ENCODE peak calls at places on chromosome X, in six cellular contexts. N is astrocyte; Z is upper lobe of right lung; G is CD8-positive, alpha-beta memory T cell; I is AG04450; M is A549. X is an unnamed sample. For H3K9me3, the result is how much of the 10 kb centered on the place peaks cover.

GRCh38 chrX:36087366-36087765 is 167.8 kb downstream of the CFAP47 start:
- DNase-seq in N (no peak), Z (no peak), G (no peak), I (no peak), M (no peak), X (no peak)

GRCh38 chrX:43949669-43950068 is 23.5 kb downstream of the NDP start:
- DNase-seq in N (no peak), Z (peak), G (peak), I (no peak), M (peak), X (no peak)

GRCh38 chrX:67612231-67612630 is 68.4 kb downstream of the AR start:
- DNase-seq in N (peak), Z (no peak), G (no peak), I (peak), M (peak), X (no peak)

GRCh38 chrX:14697453-14697852 is 168.1 kb downstream of the GLRA2 start:
- DNase-seq in N (no peak), Z (no peak), G (no peak), I (no peak), M (peak), X (no peak)

GRCh38 chrX:22040184-22040583 is 8.1 kb downstream of the PHEX start:
- DNase-seq in N (no peak), Z (no peak), G (no peak), I (no peak), M (no peak), X (no peak)

GRCh38 chrX:151370906-151371305 is 26.1 kb upstream of the VMA21 start:
- DNase-seq in N (no peak), Z (peak), G (no peak), I (no peak), M (peak), X (no peak)

GRCh38 chrX:46637937-46638336 is 64.4 kb downstream of the CHST7 start:
- DNase-seq in N (peak), Z (no peak), G (no peak), I (no peak), M (no peak), X (no peak)

GRCh38 chrX:65688403-65688881 is 21.0 kb downstream of the MSN start:
- DNase-seq in N (peak), Z (no peak), G (no peak), I (no peak), M (no peak), X (no peak)

GRCh38 chrX:10001496-10001895 is 34.3 kb downstream of the CLDN34 start:
- DNase-seq in N (peak), Z (no peak), G (no peak), I (no peak), M (no peak), X (no peak)

GRCh38 chrX:15529165-15529564 is 28.6 kb downstream of the BMX start:
- DNase-seq in N (no peak), Z (no peak), G (no peak), I (no peak), M (no peak), X (no peak)

GRCh38 chrX:331145-331771 is 12.7 kb upstream of the GTPBP6 start:
- DNase-seq in N (no peak), Z (peak), G (no peak), I (no peak), M (no peak), X (no peak)

GRCh38 chrX:41499984-41500383 is 52.8 kb downstream of the NYX start:
- DNase-seq in N (no peak), Z (no peak), G (no peak), I (no peak), M (no peak), X (no peak)

GRCh38 chrX:111779582-111779981 is 96.4 kb upstream of the TRPC5OS start:
- DNase-seq in N (no peak), Z (no peak), G (no peak), I (no peak), M (peak), X (no peak)

GRCh38 chrX:17654116-17654515 is 83.2 kb upstream of the SCML1 start:
- DNase-seq in N (no peak), Z (no peak), G (peak), I (no peak), M (no peak), X (no peak)

GRCh38 chrX:155216940-155217450 is 735 bp downstream of the VBP1 start:
- DNase-seq in N (peak), Z (no peak), G (no peak), I (no peak), M (no peak), X (no peak)

GRCh38 chrX:19040373-19040772 is 56.5 kb upstream of the PHKA2 start:
- DNase-seq in N (no peak), Z (no peak), G (no peak), I (no peak), M (no peak), X (no peak)

GRCh38 chrX:131621650-131622049 is 77.8 kb downstream of the OR13H1 start:
- DNase-seq in N (peak), Z (no peak), G (no peak), I (no peak), M (no peak), X (no peak)

GRCh38 chrX:153485396-153486080 is 9.2 kb upstream of the BGN start:
- DNase-seq in N (no peak), Z (no peak), G (no peak), I (no peak), M (no peak), X (no peak)

GRCh38 chrX:30220646-30221045 is 5.3 kb downstream of the MAGEB2 start:
- DNase-seq in N (no peak), Z (no peak), G (no peak), I (no peak), M (no peak), X (no peak)

GRCh38 chrX:147476008-147476407 is 435.7 kb upstream of the FMR1 start:
- DNase-seq in N (no peak), Z (no peak), G (no peak), I (no peak), M (peak), X (no peak)

GRCh38 chrX:31272472-31272775 is 200.6 kb upstream of the FTHL17 start:
- DNase-seq in N (no peak), Z (no peak), G (no peak), I (no peak), M (no peak), X (no peak)

GRCh38 chrX:1727531-1728027 is 112.7 kb downstream of the ASMT start:
- DNase-seq in N (peak), Z (no peak), G (no peak), I (no peak), M (peak), X (no peak)

GRCh38 chrX:79728421-79728820 is 286.1 kb upstream of the TBX22 start:
- DNase-seq in N (no peak), Z (no peak), G (no peak), I (no peak), M (no peak), X (no peak)

GRCh38 chrX:44020693-44021092 is 47.5 kb upstream of the NDP start:
- DNase-seq in N (no peak), Z (no peak), G (no peak), I (no peak), M (no peak), X (no peak)

GRCh38 chrX:101430457-101431078 is 22.5 kb downstream of the HNRNPH2 start:
- DNase-seq in N (peak), Z (no peak), G (no peak), I (no peak), M (peak), X (no peak)

GRCh38 chrX:16628954-16629595 is 20.9 kb upstream of the S100G start:
- DNase-seq in N (peak), Z (no peak), G (no peak), I (no peak), M (no peak), X (no peak)

GRCh38 chrX:140510895-140511295 is 6.0 kb upstream of the SOX3 start:
- DNase-seq in N (no peak), Z (no peak), G (no peak), I (no peak), M (no peak), X (no peak)

DNA sequence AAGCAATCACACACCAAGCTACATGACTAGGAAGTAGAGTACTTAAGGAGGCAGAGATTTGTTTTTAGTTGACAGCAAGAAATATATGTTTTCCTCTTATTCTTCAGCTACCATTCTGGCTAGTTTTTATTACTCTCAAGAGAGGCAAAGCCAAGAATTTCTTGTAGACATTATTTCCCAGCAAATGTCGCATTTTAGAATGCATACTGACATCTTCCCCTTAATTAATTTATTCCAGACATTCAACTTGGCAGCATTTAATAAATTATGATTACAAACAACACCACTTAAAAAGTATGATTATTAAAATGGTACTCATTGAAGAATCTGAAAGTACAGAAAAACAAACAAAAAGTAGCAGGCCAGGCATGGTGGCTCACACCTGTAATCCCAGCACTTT is 23.4 kb upstream of the FAM9C start:
- DNase-seq in N (no peak), Z (no peak), G (no peak), I (no peak), M (no peak), X (no peak)
- H3K9me3 ChIP-seq in N (under half), Z (under half), G (under half), I (under half), M (under half), X (under half)

DNA sequence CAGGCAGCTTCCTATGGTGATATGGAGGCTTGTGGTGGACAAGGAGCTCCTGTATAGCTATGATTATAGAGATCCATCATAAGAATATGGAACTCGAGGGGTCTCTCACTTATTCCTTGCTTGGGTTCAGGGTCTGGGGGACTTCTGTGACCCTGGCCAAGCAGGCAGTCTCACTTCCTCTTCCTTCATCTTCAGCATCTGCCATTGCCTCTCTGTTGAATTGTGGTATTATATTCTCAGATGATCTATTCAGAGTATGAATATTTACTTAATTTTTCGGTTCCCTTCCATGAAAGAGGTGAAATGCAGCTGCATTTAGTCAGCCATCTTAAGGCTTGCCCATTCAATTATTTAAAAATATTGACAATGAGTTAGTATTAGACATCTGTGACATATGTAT is 292.9 kb downstream of the SPIN4 start:
- DNase-seq in N (no peak), Z (no peak), G (no peak), I (no peak), M (no peak), X (no peak)
- H3K9me3 ChIP-seq in N (under half), Z (under half), G (under half), I (under half), M (under half), X (under half)

DNA sequence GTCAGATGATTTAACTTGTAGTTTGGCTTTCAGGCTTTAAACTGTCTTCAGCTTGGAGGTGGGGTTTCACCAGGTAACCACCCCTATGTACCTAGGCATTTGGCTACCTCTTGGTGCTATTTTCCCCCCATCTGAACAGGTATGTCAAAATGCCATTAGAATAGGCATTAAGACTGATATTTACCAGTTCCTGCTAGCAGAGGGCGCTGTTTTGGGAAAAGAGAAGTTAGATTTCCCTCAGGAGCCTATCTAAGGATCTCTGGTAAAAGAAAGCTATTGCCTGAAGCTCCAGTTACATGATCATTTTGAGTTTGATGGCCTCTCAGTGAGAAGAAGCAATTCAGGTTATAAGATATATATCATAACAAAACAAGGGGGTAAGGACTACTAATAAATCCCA is 879.1 kb downstream of the SH3BGRL start:
- DNase-seq in N (no peak), Z (no peak), G (no peak), I (no peak), M (no peak), X (no peak)
- H3K9me3 ChIP-seq in N (under half), Z (under half), G (under half), I (under half), M (under half), X (under half)

DNA sequence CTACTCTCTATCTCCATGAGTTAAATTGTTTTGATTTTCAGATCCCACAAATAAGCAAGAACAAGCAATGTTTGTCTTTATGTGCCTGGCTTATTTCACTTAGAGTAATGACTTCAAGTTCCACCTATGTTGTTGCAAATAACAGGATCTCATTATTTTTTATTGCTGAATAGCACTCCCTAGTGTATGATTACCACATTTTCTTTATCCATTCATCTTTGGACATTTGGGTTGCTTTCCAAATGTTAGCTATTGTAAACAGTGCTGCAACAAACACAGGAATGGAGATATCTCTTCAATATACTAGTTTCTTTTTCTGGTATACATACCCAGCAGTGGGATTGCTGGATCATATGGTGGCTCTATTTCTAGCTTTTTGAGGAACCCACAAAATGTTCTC is 136.0 kb downstream of the SLITRK2 start:
- DNase-seq in N (no peak), Z (no peak), G (no peak), I (no peak), M (no peak), X (no peak)
- H3K9me3 ChIP-seq in N (under half), Z (under half), G (under half), I (under half), M (under half), X (under half)

GRCh38 chrX:134444681-134445080 is 15.3 kb upstream of the HPRT1 start:
- DNase-seq in N (no peak), Z (no peak), G (no peak), I (no peak), M (no peak), X (no peak)

GRCh38 chrX:134443020-134443419 is 16.9 kb upstream of the HPRT1 start:
- DNase-seq in N (no peak), Z (no peak), G (no peak), I (no peak), M (no peak), X (no peak)

GRCh38 chrX:134443461-134443860 is 16.5 kb upstream of the HPRT1 start:
- DNase-seq in N (no peak), Z (no peak), G (no peak), I (no peak), M (no peak), X (no peak)
- H3K9me3 ChIP-seq in N (under half), Z (under half), G (under half), I (under half), M (under half), X (under half)

GRCh38 chrX:69539437-69539836 is 35.3 kb downstream of the NALF2 start:
- DNase-seq in N (no peak), Z (no peak), G (no peak), I (no peak), M (no peak), X (no peak)
- H3K9me3 ChIP-seq in N (under half), Z (under half), G (under half), I (under half), M (under half), X (under half)

GRCh38 chrX:135287266-135287823 is 21.9 kb upstream of the ETDC start:
- DNase-seq in N (no peak), Z (no peak), G (no peak), I (no peak), M (peak), X (no peak)
- H3K9me3 ChIP-seq in N (under half), Z (under half), G (under half), I (under half), M (half or more), X (under half)